ENCODE peak calls at places on chromosome 22, in five cellular contexts. K is stimulated activated CD4-positive, alpha-beta T cell treated with anti-CD3 and anti-CD28 coated beads, Interleukin-15, amount 100 ng/mL, for 1 hour; G is tibial nerve; I is memory B cell; F is NCI-H1105. B is an unnamed sample.

GRCh38 chr22:29109853-29110252 is 37.0 kb downstream of the KREMEN1 start:
- DNase-seq in K (no peak), G (no peak), I (no peak), F (no peak), B (no peak)

GRCh38 chr22:44505796-44506354 is 7.8 kb upstream of the RTL6 start:
- DNase-seq in K (no peak), G (no peak), I (no peak), F (no peak), B (no peak)

GRCh38 chr22:26617251-26618199 is at the start of gene CRYBB1:
- DNase-seq in K (no peak), G (no peak), I (no peak), F (no peak), B (no peak)

GRCh38 chr22:45007247-45007945 is 2.4 kb downstream of the PHF21B start:
- DNase-seq in K (no peak), G (no peak), I (no peak), F (peak; percentile 69), B (no peak)

GRCh38 chr22:44489026-44489425 is 9.0 kb downstream of the RTL6 start:
- DNase-seq in K (no peak), G (no peak), I (no peak), F (no peak), B (no peak)

GRCh38 chr22:26461188-26461810 is 22.3 kb downstream of the HPS4 start:
- DNase-seq in K (peak; percentile 26), G (peak; percentile 32), I (peak; percentile 44), F (peak; percentile 28), B (no peak)

GRCh38 chr22:40240671-40241070 is 62.9 kb downstream of the TNRC6B start:
- DNase-seq in K (no peak), G (no peak), I (no peak), F (no peak), B (no peak)

GRCh38 chr22:37804502-37804885 is 3.2 kb upstream of the GCAT start:
- DNase-seq in K (no peak), G (no peak), I (no peak), F (no peak), B (no peak)

GRCh38 chr22:27632451-27633295 is 168.9 kb downstream of the MN1 start:
- DNase-seq in K (no peak), G (no peak), I (no peak), F (no peak), B (no peak)

B was measured in GM04504.